ENCODE peak calls at places on chromosomes 12 and 14, in six cellular contexts. R is H9, J is neuronal stem cell, F is mesendoderm, B is mesenchymal stem cell, T is H1. P is an unnamed sample.

GRCh38 chr12:7265251-7265650 is 38.6 kb upstream of the ACSM4 start:
- DNase-seq in R (no peak), B (no peak), J (no peak), F (no peak), T (no peak), P (no peak)

GRCh38 chr12:89840162-89840922 is 131.7 kb upstream of the ATP2B1 start:
- DNase-seq in J (no peak), F (no peak), R (no peak), B (no peak), T (no peak), P (peak)

GRCh38 chr14:38107216-38107631 is 100.5 kb upstream of the SSTR1 start:
- DNase-seq in T (no peak), F (no peak), J (no peak), B (no peak), R (no peak), P (peak)

GRCh38 chr12:13171921-13172859 is 24.3 kb upstream of the EMP1 start:
- DNase-seq in F (peak), T (no peak), J (no peak), R (peak), B (peak), P (no peak)

GRCh38 chr12:68310370-68310769 is 21.8 kb downstream of the MDM1 start:
- DNase-seq in J (no peak), B (peak), R (no peak), F (no peak), T (no peak), P (peak)

GRCh38 chr14:35335388-35336092 is 43.4 kb downstream of the PSMA6 start:
- DNase-seq in T (no peak), R (no peak), B (peak), J (no peak), F (no peak), P (no peak)

GRCh38 chr12:116783503-116784237 is 45.6 kb downstream of the RNFT2 start:
- DNase-seq in T (no peak), F (no peak), R (no peak), J (no peak), B (no peak), P (no peak)

GRCh38 chr14:72745546-72745945 is 148.4 kb downstream of the DPF3 start:
- DNase-seq in B (peak), R (no peak), F (no peak), T (no peak), J (no peak), P (peak)

GRCh38 chr12:11650697-11651281 is 1.3 kb downstream of the ETV6 start:
- DNase-seq in F (no peak), R (no peak), T (no peak), J (peak), B (peak), P (peak)

GRCh38 chr12:89414322-89414721 is 62.0 kb upstream of the DUSP6 start:
- DNase-seq in F (no peak), B (no peak), T (no peak), J (no peak), R (no peak), P (no peak)

GRCh38 chr12:5561843-5562242 is 129.9 kb downstream of the NTF3 start:
- DNase-seq in R (no peak), J (no peak), B (no peak), T (no peak), F (no peak), P (no peak)

DNA sequence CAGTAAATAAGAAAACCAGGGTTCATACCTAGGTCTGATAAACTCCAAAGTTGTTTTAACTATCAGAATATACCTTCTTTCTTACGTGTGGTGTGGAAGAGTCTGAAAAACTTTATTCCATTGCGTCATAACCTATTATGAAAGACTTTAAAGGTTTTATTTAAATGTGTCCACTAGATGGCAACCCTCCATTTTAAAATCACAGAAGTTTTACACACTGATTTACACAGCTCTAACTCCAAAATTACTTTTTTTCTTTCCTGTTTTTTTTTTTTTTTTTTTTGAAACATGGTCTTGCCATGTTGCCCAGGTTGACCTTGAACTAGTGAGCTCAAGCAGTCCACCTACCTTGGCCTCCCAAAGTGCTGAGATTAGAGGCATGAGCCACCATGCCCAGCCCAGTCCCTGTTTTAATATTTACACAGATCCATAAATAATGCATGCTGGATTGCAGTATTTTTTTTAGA is 17.3 kb upstream of the TMPRSS12 start:
- DNase-seq in R (no peak), B (peak), T (no peak), J (peak), F (peak), P (peak)
- H2BK15ac ChIP-seq in R (no peak), B (no peak), T (no peak), J (no peak), F (no peak), P (peak)

DNA sequence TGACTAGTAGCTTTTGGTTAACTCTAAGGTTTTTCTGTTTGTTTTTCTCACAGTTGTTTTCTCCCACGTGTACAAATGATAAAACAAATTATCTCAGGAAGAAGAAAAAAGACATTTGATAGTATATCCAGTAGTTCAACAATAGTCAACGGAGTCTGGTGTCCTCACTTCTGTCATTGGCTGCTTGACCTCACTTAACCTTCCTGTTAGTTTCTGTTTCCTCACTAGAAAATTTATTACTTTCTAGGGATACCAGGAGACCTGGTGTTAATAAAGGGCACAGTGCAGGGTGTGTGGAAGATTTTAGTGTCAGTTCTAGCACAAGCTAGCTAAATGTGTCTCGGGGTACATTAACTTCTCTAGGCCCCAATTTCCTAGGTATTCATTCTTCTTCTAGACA is 116.0 kb downstream of the PRKCH start:
- DNase-seq in F (no peak), J (no peak), R (no peak), T (no peak), B (peak), P (no peak)
- H3K27ac ChIP-seq in F (no peak), J (no peak), R (no peak), T (no peak), B (no peak), P (no peak)

DNA sequence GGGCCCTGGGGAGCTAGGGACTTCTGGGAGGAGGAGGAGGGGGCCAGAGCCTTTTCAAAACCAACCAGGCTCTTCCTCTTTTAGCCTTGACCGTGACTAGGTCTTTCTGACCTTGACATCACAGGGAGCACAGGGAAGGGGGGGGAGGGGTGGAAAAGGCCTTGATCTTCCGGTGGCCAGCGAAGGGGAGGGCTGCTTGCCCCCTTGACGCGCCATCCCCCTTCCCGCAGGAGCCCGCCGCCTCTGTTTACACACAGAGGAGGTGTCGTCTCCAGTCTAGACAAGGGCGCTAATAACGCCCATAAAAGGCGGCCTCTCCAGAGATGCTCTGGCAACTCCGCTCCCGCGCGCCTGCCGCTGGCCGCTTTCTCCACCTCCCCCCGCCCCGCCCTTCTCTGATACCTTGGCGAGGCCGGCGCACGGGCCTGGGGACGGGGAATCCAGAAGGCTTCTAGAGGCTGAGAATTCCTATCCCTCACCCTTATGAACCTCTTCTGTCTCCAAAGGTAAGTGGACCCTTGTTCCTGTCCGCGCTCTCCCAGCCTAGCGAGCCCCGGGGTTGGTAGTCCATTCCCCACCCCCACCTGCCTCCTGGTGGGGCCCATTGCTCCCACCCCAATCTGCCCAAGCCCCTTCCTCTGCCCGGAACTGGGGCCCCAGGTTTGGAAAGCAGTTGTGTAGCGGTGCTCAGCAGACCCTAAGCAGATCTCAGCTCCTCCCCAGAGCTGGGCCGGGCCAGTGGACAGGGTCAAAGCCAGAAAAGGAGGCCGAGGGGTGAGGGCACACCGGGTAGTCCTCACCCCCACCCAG is 4.9 kb upstream of the HOXC12 start:
- DNase-seq in R (peak), B (no peak), J (no peak), F (peak), T (no peak), P (no peak)
- H2BK15ac ChIP-seq in R (no peak), B (no peak), J (no peak), F (no peak), T (no peak), P (no peak)

GRCh38 chr14:71382315-71382714 is 475.1 kb downstream of the PCNX1 start:
- DNase-seq in J (no peak), T (no peak), B (no peak), F (no peak), R (no peak), P (no peak)
- H3K27ac ChIP-seq in J (no peak), T (no peak), B (no peak), F (no peak), R (no peak), P (no peak)

DNA sequence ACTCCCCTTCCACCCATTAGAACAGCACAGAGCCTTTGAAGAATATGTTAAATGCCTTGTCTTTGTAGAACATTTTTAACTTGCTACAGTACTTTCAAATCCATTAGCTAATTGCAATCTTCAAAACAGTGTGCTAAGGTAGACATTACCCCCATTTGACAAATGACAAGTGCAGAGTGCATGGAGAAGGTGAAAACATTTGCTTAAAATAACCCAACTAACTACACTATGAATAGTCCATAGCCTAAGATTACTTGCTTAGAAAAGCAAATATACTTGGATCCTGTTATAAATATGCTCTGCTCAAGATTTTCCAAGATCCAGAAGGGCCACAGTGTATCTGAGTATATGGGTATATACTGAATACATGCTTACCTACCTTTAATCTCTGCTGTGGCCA is 87.0 kb upstream of the G2E3 start:
- DNase-seq in J (no peak), B (no peak), F (no peak), R (no peak), T (no peak), P (no peak)
- H2BK15ac ChIP-seq in J (no peak), B (no peak), F (no peak), R (no peak), T (no peak), P (no peak)

DNA sequence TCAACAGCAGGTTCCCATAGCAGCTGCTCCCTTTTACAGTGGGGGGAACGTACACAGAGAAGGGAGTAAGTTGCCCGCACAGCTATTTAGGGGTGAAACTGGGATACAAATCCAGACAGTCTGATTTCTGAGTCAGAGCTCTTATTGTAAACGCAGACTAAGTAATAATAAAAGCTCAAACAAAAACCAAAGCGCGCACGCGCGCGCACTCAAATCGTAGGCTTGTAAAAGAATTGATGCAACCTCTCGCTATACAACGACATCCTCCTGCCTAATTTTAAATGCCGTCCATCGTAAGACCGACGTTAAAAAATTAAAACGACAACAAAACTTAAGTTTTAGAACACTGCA is 747 bp upstream of the DACT1 start:
- DNase-seq in J (no peak), B (peak), R (no peak), F (no peak), T (no peak), P (peak)
- H3K27ac ChIP-seq in J (no peak), B (peak), R (peak), F (peak), T (no peak), P (peak)

DNA sequence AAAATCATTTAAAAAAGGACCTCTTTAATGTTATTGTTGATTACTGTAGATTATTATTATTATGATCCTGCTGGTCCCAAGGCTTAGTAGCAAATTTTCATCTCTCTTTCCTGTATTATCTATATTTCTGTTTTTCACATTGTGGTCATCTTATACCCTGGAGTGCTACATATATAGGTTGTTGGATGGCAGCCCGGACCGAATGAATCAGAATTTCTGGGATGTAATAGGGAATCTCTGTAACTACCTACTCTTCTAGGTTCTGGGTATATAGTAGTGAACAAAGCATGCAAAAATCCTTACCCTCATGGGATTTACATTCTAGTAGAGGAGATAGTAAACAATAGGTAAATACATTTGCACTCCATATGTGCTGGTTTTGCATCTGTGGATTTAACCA is 31.4 kb downstream of the NUBPL start:
- DNase-seq in B (no peak), J (no peak), T (no peak), R (no peak), F (no peak), P (peak)
- H2BK15ac ChIP-seq in B (no peak), J (no peak), T (no peak), R (no peak), F (no peak), P (no peak)

DNA sequence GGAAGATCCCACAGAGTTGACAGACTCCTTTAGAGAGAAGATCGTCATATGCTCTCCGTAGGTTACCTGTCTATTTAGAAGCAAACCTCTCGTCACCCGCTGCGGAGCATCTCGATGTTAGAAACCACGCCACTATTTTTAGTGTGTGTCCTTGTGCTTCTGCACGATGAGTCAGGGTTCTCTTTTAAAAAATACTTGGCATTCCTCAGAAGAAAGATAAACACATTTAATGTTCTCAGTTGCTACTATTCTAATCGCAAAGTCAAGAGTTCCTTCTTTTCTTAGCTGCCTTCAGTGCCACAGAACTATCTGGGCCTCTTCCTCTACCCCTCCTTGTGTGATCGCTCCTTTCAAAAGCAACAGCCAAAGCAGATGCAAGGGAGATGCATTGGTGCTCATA is 192.4 kb downstream of the PELI2 start:
- DNase-seq in F (peak), T (no peak), B (peak), J (no peak), R (no peak), P (peak)
- H3K27ac ChIP-seq in F (no peak), T (no peak), B (peak), J (no peak), R (no peak), P (no peak)

GRCh38 chr14:99904506-99904905 is 111.3 kb downstream of the EML1 start:
- DNase-seq in J (no peak), B (no peak), F (no peak), T (no peak), R (no peak), P (no peak)
- H2BK15ac ChIP-seq in J (no peak), B (no peak), F (no peak), T (no peak), R (no peak), P (no peak)

P was measured in IMR-90.